ENCODE peak calls at places on chromosomes 7 and 10, in ten cellular contexts. One of them, this sample, is unnamed.

GRCh38 chr7:83850037-83850619 is 201.2 kb upstream of the SEMA3E start:
- DNase-seq in OCI-LY7: no peak
- DNase-seq in RWPE1: no peak
- DNase-seq in GM06990: no peak
- DNase-seq in H9: no peak
- DNase-seq in neural progenitor cell: no peak
- DNase-seq in thyroid gland: no peak
- DNase-seq in fibroblast of lung: no peak
- DNase-seq in IMR-90: no peak
- DNase-seq in tibial artery: no peak
- DNase-seq in this sample: no peak

GRCh38 chr10:79286318-79286951 is 60.8 kb upstream of the PPIF start:
- DNase-seq in OCI-LY7: peak
- DNase-seq in RWPE1: peak
- DNase-seq in GM06990: peak
- DNase-seq in H9: no peak
- DNase-seq in neural progenitor cell: no peak
- DNase-seq in thyroid gland: peak
- DNase-seq in fibroblast of lung: peak
- DNase-seq in IMR-90: peak
- DNase-seq in tibial artery: peak
- DNase-seq in this sample: no peak

GRCh38 chr10:86295791-86296190 is 70.8 kb downstream of the GRID1 start:
- DNase-seq in OCI-LY7: no peak
- DNase-seq in RWPE1: no peak
- DNase-seq in GM06990: no peak
- DNase-seq in H9: peak
- DNase-seq in neural progenitor cell: no peak
- DNase-seq in thyroid gland: no peak
- DNase-seq in fibroblast of lung: no peak
- DNase-seq in IMR-90: no peak
- DNase-seq in tibial artery: no peak
- DNase-seq in this sample: peak

GRCh38 chr7:16702433-16702832 is 51.1 kb upstream of the TSPAN13 start:
- DNase-seq in OCI-LY7: no peak
- DNase-seq in RWPE1: no peak
- DNase-seq in GM06990: no peak
- DNase-seq in H9: no peak
- DNase-seq in neural progenitor cell: peak
- DNase-seq in thyroid gland: no peak
- DNase-seq in fibroblast of lung: no peak
- DNase-seq in IMR-90: no peak
- DNase-seq in tibial artery: no peak
- DNase-seq in this sample: no peak

GRCh38 chr10:104268691-104269645 is at the start of gene GSTO2:
- DNase-seq in OCI-LY7: peak
- DNase-seq in RWPE1: peak
- DNase-seq in GM06990: peak
- DNase-seq in H9: peak
- DNase-seq in neural progenitor cell: peak
- DNase-seq in thyroid gland: peak
- DNase-seq in fibroblast of lung: peak
- DNase-seq in IMR-90: peak
- DNase-seq in tibial artery: peak
- DNase-seq in this sample: peak

GRCh38 chr10:77602913-77603528 is 34.6 kb downstream of the KCNMA1 start:
- DNase-seq in OCI-LY7: no peak
- DNase-seq in RWPE1: no peak
- DNase-seq in GM06990: no peak
- DNase-seq in H9: no peak
- DNase-seq in neural progenitor cell: no peak
- DNase-seq in thyroid gland: no peak
- DNase-seq in fibroblast of lung: no peak
- DNase-seq in IMR-90: peak
- DNase-seq in tibial artery: no peak
- DNase-seq in this sample: no peak

GRCh38 chr10:20185116-20185515 is 368.9 kb downstream of the PLXDC2 start:
- DNase-seq in OCI-LY7: no peak
- DNase-seq in RWPE1: no peak
- DNase-seq in GM06990: no peak
- DNase-seq in H9: no peak
- DNase-seq in neural progenitor cell: peak
- DNase-seq in thyroid gland: no peak
- DNase-seq in fibroblast of lung: peak
- DNase-seq in IMR-90: no peak
- DNase-seq in tibial artery: no peak
- DNase-seq in this sample: no peak

GRCh38 chr10:86945361-86946214 is 11.8 kb downstream of the MMRN2 start:
- DNase-seq in OCI-LY7: no peak
- DNase-seq in RWPE1: no peak
- DNase-seq in GM06990: no peak
- DNase-seq in H9: peak
- DNase-seq in neural progenitor cell: peak
- DNase-seq in thyroid gland: no peak
- DNase-seq in fibroblast of lung: peak
- DNase-seq in IMR-90: no peak
- DNase-seq in tibial artery: peak
- DNase-seq in this sample: peak

GRCh38 chr7:75658369-75658768 is 80.4 kb downstream of the HIP1 start:
- DNase-seq in OCI-LY7: no peak
- DNase-seq in RWPE1: no peak
- DNase-seq in GM06990: no peak
- DNase-seq in H9: no peak
- DNase-seq in neural progenitor cell: no peak
- DNase-seq in thyroid gland: no peak
- DNase-seq in fibroblast of lung: no peak
- DNase-seq in IMR-90: no peak
- DNase-seq in tibial artery: no peak
- DNase-seq in this sample: no peak

GRCh38 chr7:19143930-19144574 is 1.2 kb downstream of the FERD3L start:
- DNase-seq in OCI-LY7: no peak
- DNase-seq in RWPE1: no peak
- DNase-seq in GM06990: no peak
- DNase-seq in H9: peak
- DNase-seq in neural progenitor cell: peak
- DNase-seq in thyroid gland: no peak
- DNase-seq in fibroblast of lung: no peak
- DNase-seq in IMR-90: no peak
- DNase-seq in tibial artery: no peak
- DNase-seq in this sample: peak

GRCh38 chr10:13984647-13985155 is 346.0 kb downstream of the FRMD4A start:
- DNase-seq in OCI-LY7: no peak
- DNase-seq in RWPE1: peak
- DNase-seq in GM06990: no peak
- DNase-seq in H9: no peak
- DNase-seq in neural progenitor cell: no peak
- DNase-seq in thyroid gland: no peak
- DNase-seq in fibroblast of lung: peak
- DNase-seq in IMR-90: peak
- DNase-seq in tibial artery: no peak
- DNase-seq in this sample: no peak

GRCh38 chr10:14800397-14800796 is 25.7 kb upstream of the FAM107B start:
- DNase-seq in OCI-LY7: peak
- DNase-seq in RWPE1: no peak
- DNase-seq in GM06990: no peak
- DNase-seq in H9: no peak
- DNase-seq in neural progenitor cell: no peak
- DNase-seq in thyroid gland: no peak
- DNase-seq in fibroblast of lung: no peak
- DNase-seq in IMR-90: no peak
- DNase-seq in tibial artery: no peak
- DNase-seq in this sample: no peak

GRCh38 chr7:98760201-98760651 is 109.6 kb downstream of the TMEM130 start:
- DNase-seq in OCI-LY7: no peak
- DNase-seq in RWPE1: no peak
- DNase-seq in GM06990: no peak
- DNase-seq in H9: no peak
- DNase-seq in neural progenitor cell: no peak
- DNase-seq in thyroid gland: no peak
- DNase-seq in fibroblast of lung: peak
- DNase-seq in IMR-90: no peak
- DNase-seq in tibial artery: peak
- DNase-seq in this sample: no peak

GRCh38 chr10:77501152-77501845 is 136.3 kb downstream of the KCNMA1 start:
- DNase-seq in OCI-LY7: no peak
- DNase-seq in RWPE1: peak
- DNase-seq in GM06990: peak
- DNase-seq in H9: no peak
- DNase-seq in neural progenitor cell: no peak
- DNase-seq in thyroid gland: no peak
- DNase-seq in fibroblast of lung: peak
- DNase-seq in IMR-90: peak
- DNase-seq in tibial artery: peak
- DNase-seq in this sample: no peak

GRCh38 chr7:36132025-36132424 is 21.0 kb upstream of the EEPD1 start:
- DNase-seq in OCI-LY7: no peak
- DNase-seq in RWPE1: no peak
- DNase-seq in GM06990: no peak
- DNase-seq in H9: no peak
- DNase-seq in neural progenitor cell: no peak
- DNase-seq in thyroid gland: no peak
- DNase-seq in fibroblast of lung: no peak
- DNase-seq in IMR-90: no peak
- DNase-seq in tibial artery: no peak
- DNase-seq in this sample: no peak

GRCh38 chr10:102815790-102816549 is 21.2 kb downstream of the CYP17A1 start:
- DNase-seq in OCI-LY7: peak
- DNase-seq in RWPE1: no peak
- DNase-seq in GM06990: no peak
- DNase-seq in H9: no peak
- DNase-seq in neural progenitor cell: no peak
- DNase-seq in thyroid gland: no peak
- DNase-seq in fibroblast of lung: peak
- DNase-seq in IMR-90: peak
- DNase-seq in tibial artery: peak
- DNase-seq in this sample: no peak

GRCh38 chr10:11403116-11403515 is 208.3 kb downstream of the USP6NL start:
- DNase-seq in OCI-LY7: peak
- DNase-seq in RWPE1: no peak
- DNase-seq in GM06990: peak
- DNase-seq in H9: no peak
- DNase-seq in neural progenitor cell: no peak
- DNase-seq in thyroid gland: no peak
- DNase-seq in fibroblast of lung: no peak
- DNase-seq in IMR-90: no peak
- DNase-seq in tibial artery: no peak
- DNase-seq in this sample: no peak

GRCh38 chr10:51000976-51001375 is 73.3 kb upstream of the PRKG1 start:
- DNase-seq in OCI-LY7: no peak
- DNase-seq in RWPE1: no peak
- DNase-seq in GM06990: no peak
- DNase-seq in H9: no peak
- DNase-seq in neural progenitor cell: no peak
- DNase-seq in thyroid gland: no peak
- DNase-seq in fibroblast of lung: peak
- DNase-seq in IMR-90: peak
- DNase-seq in tibial artery: no peak
- DNase-seq in this sample: no peak
- TF ChIP-seq CTCF in OCI-LY7: no peak
- TF ChIP-seq CTCF in RWPE1: no peak
- TF ChIP-seq CTCF in GM06990: no peak
- TF ChIP-seq CTCF in H9: no peak
- TF ChIP-seq CTCF in neural progenitor cell: no peak
- TF ChIP-seq CTCF in thyroid gland: no peak
- TF ChIP-seq CTCF in fibroblast of lung: no peak
- TF ChIP-seq CTCF in IMR-90: no peak
- TF ChIP-seq CTCF in tibial artery: no peak
- TF ChIP-seq CTCF in this sample: no peak

DNA sequence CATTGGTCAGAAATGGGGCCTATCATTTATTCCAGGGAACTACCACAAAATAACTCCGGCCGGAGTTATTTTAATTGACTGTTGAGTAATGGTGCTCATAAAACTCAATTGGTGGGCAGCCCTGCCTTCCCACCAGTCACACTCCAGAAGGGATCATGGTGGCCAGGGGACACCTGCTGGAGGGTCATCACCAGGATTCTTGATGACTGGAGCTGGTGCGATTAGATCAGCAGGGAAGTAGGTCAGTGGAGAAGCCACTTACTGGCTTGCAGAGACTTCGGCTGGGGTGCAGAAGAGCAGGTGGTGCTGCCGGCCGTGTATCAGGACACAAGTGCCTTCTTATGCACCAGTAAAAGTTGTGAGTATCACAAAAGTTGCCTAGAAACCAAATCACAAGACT is 82.6 kb upstream of the CHCHD3 start:
- DNase-seq in OCI-LY7: no peak
- DNase-seq in RWPE1: no peak
- DNase-seq in GM06990: no peak
- DNase-seq in H9: no peak
- DNase-seq in neural progenitor cell: no peak
- DNase-seq in thyroid gland: no peak
- DNase-seq in fibroblast of lung: no peak
- DNase-seq in IMR-90: no peak
- DNase-seq in tibial artery: no peak
- DNase-seq in this sample: no peak
- TF ChIP-seq CTCF in OCI-LY7: no peak
- TF ChIP-seq CTCF in RWPE1: no peak
- TF ChIP-seq CTCF in GM06990: no peak
- TF ChIP-seq CTCF in H9: no peak
- TF ChIP-seq CTCF in neural progenitor cell: no peak
- TF ChIP-seq CTCF in thyroid gland: no peak
- TF ChIP-seq CTCF in fibroblast of lung: no peak
- TF ChIP-seq CTCF in IMR-90: no peak
- TF ChIP-seq CTCF in tibial artery: no peak
- TF ChIP-seq CTCF in this sample: no peak

GRCh38 chr10:69123747-69124557 is at the start of gene VPS26A:
- DNase-seq in OCI-LY7: peak
- DNase-seq in RWPE1: peak
- DNase-seq in GM06990: peak
- DNase-seq in H9: peak
- DNase-seq in neural progenitor cell: peak
- DNase-seq in thyroid gland: peak
- DNase-seq in fibroblast of lung: peak
- DNase-seq in IMR-90: peak
- DNase-seq in tibial artery: peak
- DNase-seq in this sample: peak
- TF ChIP-seq CTCF in OCI-LY7: no peak
- TF ChIP-seq CTCF in RWPE1: peak
- TF ChIP-seq CTCF in GM06990: peak
- TF ChIP-seq CTCF in H9: no peak
- TF ChIP-seq CTCF in neural progenitor cell: peak
- TF ChIP-seq CTCF in thyroid gland: no peak
- TF ChIP-seq CTCF in fibroblast of lung: no peak
- TF ChIP-seq CTCF in IMR-90: no peak
- TF ChIP-seq CTCF in tibial artery: no peak
- TF ChIP-seq CTCF in this sample: peak

DNA sequence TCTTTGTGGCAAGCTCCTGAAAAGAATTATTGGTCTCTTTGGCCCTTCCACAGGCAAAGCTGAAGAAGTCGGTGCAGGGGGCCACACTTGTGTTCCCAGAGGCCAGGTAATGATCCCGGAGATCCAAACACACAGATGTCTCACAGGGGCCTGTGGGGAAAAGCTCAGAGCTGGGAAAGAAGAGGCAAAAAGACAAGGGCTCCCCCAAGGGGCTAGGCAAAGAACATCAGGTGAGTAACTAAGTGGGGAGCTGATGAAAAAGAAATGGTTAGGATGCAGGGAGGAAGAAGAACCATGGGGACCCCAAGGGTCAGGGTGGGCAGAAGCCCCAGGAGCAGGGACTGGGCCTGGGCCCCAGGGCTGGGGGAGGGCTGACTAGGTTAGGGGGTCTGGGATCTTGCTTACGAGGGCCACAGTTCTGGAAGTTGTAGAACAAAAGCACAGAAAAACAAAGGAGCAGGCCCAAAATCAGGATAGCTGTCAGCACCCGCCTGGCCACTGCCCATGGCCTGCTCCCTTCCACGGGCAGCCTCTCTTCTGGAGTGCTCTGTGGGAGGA is 1.1 kb downstream of the KEL start:
- DNase-seq in OCI-LY7: no peak
- DNase-seq in RWPE1: no peak
- DNase-seq in GM06990: no peak
- DNase-seq in H9: no peak
- DNase-seq in neural progenitor cell: no peak
- DNase-seq in thyroid gland: no peak
- DNase-seq in fibroblast of lung: no peak
- DNase-seq in IMR-90: no peak
- DNase-seq in tibial artery: no peak
- DNase-seq in this sample: no peak
- TF ChIP-seq CTCF in OCI-LY7: peak
- TF ChIP-seq CTCF in RWPE1: no peak
- TF ChIP-seq CTCF in GM06990: peak
- TF ChIP-seq CTCF in H9: peak
- TF ChIP-seq CTCF in neural progenitor cell: no peak
- TF ChIP-seq CTCF in thyroid gland: no peak
- TF ChIP-seq CTCF in fibroblast of lung: no peak
- TF ChIP-seq CTCF in IMR-90: no peak
- TF ChIP-seq CTCF in tibial artery: no peak
- TF ChIP-seq CTCF in this sample: no peak

This sample was measured in glutamatergic neuron.